ENCODE peak calls at places on chromosome 4, in seven cellular contexts. Z is heart right ventricle, T is fibroblast of the aortic adventitia, J is tibial artery, W is OCI-LY7, A is HepG2, K is progenitor cell of endocrine pancreas. O is an unnamed sample.
A peak's percentile ranks its signal among the peaks of the same experiment; 100 is the strongest.

GRCh38 chr4:32645653-32646052 is 1925.5 kb downstream of the PCDH7 start:
- DNase-seq in J (no peak), K (no peak), W (peak; percentile 41), T (no peak), Z (no peak), A (no peak), O (no peak)

GRCh38 chr4:127400736-127401346 is 231.9 kb upstream of the INTU start:
- DNase-seq in A (peak; percentile 66), K (peak; percentile 35), W (peak; percentile 60), Z (peak; percentile 47), J (peak; percentile 47), T (peak; percentile 85), O (peak; percentile 75)

GRCh38 chr4:109672173-109672572 is 31.1 kb downstream of the CASP6 start:
- DNase-seq in A (no peak), J (no peak), W (no peak), T (no peak), K (no peak), Z (no peak), O (no peak)

GRCh38 chr4:154822775-154823174 is 41.7 kb downstream of the RBM46 start:
- DNase-seq in K (no peak), Z (no peak), A (no peak), T (peak; percentile 87), W (no peak), J (no peak), O (no peak)

GRCh38 chr4:28886934-28887333 is 1833.2 kb upstream of the PCDH7 start:
- DNase-seq in K (no peak), T (peak; percentile 87), Z (no peak), J (no peak), W (no peak), A (no peak), O (no peak)

GRCh38 chr4:147492761-147493160 is 11.9 kb downstream of the EDNRA start:
- DNase-seq in W (no peak), K (no peak), Z (peak; percentile 80), J (peak; percentile 45), A (no peak), T (peak; percentile 67), O (peak; percentile 77)

GRCh38 chr4:112973897-112974296 is 75.6 kb upstream of the ANK2 start:
- DNase-seq in Z (no peak), W (no peak), T (no peak), K (no peak), J (no peak), A (no peak), O (no peak)

GRCh38 chr4:2408401-2408958 is 10.0 kb downstream of the ZFYVE28 start:
- DNase-seq in J (no peak), K (no peak), W (peak; percentile 47), A (no peak), Z (no peak), T (no peak), O (peak; percentile 37)

GRCh38 chr4:139955600-139955999 is 198.4 kb downstream of the MAML3 start:
- DNase-seq in T (no peak), K (no peak), J (no peak), Z (no peak), W (no peak), A (no peak), O (no peak)

GRCh38 chr4:102299708-102300107 is 45.6 kb downstream of the SLC39A8 start:
- DNase-seq in K (peak; percentile 13), J (no peak), A (peak; percentile 21), T (peak; percentile 76), Z (peak; percentile 6), W (peak; percentile 56), O (peak; percentile 67)

GRCh38 chr4:94588900-94589693 is 137.4 kb downstream of the PDLIM5 start:
- DNase-seq in K (no peak), A (no peak), J (no peak), W (no peak), Z (no peak), T (peak; percentile 48), O (no peak)

GRCh38 chr4:10006604-10007435 is 14.5 kb downstream of the SLC2A9 start:
- DNase-seq in W (no peak), J (peak; percentile 38), Z (no peak), K (no peak), A (peak; percentile 83), T (peak; percentile 15), O (peak; percentile 70)

GRCh38 chr4:145183023-145183422 is 2.6 kb upstream of the OTUD4 start:
- DNase-seq in J (no peak), W (no peak), Z (no peak), K (no peak), T (peak; percentile 36), A (no peak), O (no peak)

GRCh38 chr4:133154725-133155124 is 5.6 kb downstream of the PCDH10 start:
- DNase-seq in J (no peak), Z (no peak), A (peak; percentile 4), K (no peak), W (peak; percentile 2), T (peak; percentile 62), O (peak; percentile 10)

GRCh38 chr4:73600917-73601316 is 19.3 kb downstream of the RASSF6 start:
- DNase-seq in A (no peak), K (no peak), J (no peak), T (peak; percentile 51), W (no peak), Z (no peak), O (no peak)

GRCh38 chr4:139279723-139280620 is at the start of gene MGARP:
- DNase-seq in T (no peak), A (no peak), J (peak; percentile 22), Z (no peak), W (no peak), K (peak; percentile 11), O (peak; percentile 17)

GRCh38 chr4:53547983-53548382 is 43.3 kb downstream of the LNX1 start:
- DNase-seq in A (no peak), T (peak; percentile 72), Z (no peak), W (no peak), J (no peak), K (no peak), O (no peak)

GRCh38 chr4:156892695-156893211 is 78.8 kb downstream of the PDGFC start:
- DNase-seq in J (no peak), W (no peak), A (no peak), K (no peak), T (no peak), Z (no peak), O (no peak)

GRCh38 chr4:182111586-182111985 is 131.6 kb upstream of the TENM3 start:
- DNase-seq in T (no peak), A (no peak), W (no peak), J (no peak), Z (no peak), K (no peak), O (no peak)

GRCh38 chr4:43337707-43338106 is 445.2 kb downstream of the GRXCR1 start:
- DNase-seq in T (peak; percentile 56), J (no peak), W (no peak), Z (no peak), A (no peak), K (no peak), O (no peak)

GRCh38 chr4:81257841-81258240 is 42.8 kb upstream of the PRKG2 start:
- DNase-seq in Z (no peak), W (no peak), A (no peak), T (no peak), J (no peak), K (no peak), O (no peak)

GRCh38 chr4:81256059-81256635 is 41.1 kb upstream of the PRKG2 start:
- DNase-seq in J (no peak), W (no peak), K (no peak), Z (no peak), T (no peak), A (no peak), O (no peak)

GRCh38 chr4:81257021-81257420 is 42.0 kb upstream of the PRKG2 start:
- DNase-seq in Z (no peak), J (no peak), A (no peak), W (no peak), K (no peak), T (peak; percentile 87), O (no peak)

GRCh38 chr4:81259151-81259550 is 44.1 kb upstream of the PRKG2 start:
- DNase-seq in W (no peak), Z (no peak), J (no peak), K (no peak), T (no peak), A (no peak), O (no peak)

DNA sequence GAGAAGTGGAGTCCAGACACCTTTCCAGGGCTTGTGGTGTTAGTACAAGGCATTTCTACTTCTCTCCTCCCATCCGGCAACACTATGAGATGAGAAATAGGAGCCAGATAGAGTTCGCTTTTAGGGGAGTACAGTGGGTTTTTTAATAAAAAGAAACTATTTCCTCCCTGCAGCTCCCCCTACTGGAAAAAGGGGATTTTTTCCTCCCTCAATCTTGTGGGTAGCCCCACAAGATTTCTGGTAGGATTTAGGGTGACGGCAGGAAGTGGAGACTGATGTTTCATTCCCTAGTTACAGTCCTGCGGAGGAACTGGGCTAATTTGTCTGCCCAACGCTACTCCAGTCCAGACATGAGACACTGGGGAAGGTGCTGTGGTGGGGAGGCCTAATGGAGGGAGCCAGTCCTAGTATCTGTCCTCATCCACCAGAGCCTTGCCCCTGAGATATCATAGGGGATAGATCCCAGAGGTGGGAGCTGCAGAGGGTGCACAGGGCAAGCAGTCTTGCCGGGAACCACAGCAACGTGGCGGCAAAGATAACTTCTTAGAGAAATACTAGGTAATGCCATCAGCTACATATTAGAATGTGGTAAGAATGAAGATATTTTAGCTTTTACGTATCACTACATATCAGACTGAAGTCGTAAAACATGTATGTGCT is 45.6 kb upstream of the PRKG2 start:
- DNase-seq in A (no peak), K (no peak), Z (no peak), W (peak; percentile 37), T (peak; percentile 8), J (no peak), O (no peak)
- TF ChIP-seq CTCF in A (no peak), K (peak; percentile 36), Z (no peak), W (peak; percentile 78), T (peak; percentile 34), J (no peak), O (peak; percentile 26)

GRCh38 chr4:74805601-74806000 is 11.3 kb upstream of the BTC start:
- DNase-seq in J (no peak), A (peak; percentile 45), K (no peak), T (peak; percentile 58), W (no peak), Z (no peak), O (no peak)
- TF ChIP-seq CTCF in J (no peak), A (no peak), K (no peak), T (no peak), W (no peak), Z (no peak), O (no peak)

GRCh38 chr4:105042451-105042850 is 104.2 kb upstream of the TET2 start:
- DNase-seq in K (no peak), A (no peak), T (no peak), Z (no peak), W (no peak), J (no peak), O (no peak)

GRCh38 chr4:105036991-105037390 is 109.7 kb upstream of the TET2 start:
- DNase-seq in A (no peak), W (no peak), K (no peak), T (no peak), J (no peak), Z (no peak), O (no peak)
- TF ChIP-seq CTCF in A (no peak), W (no peak), K (no peak), T (no peak), J (no peak), Z (no peak), O (no peak)

DNA sequence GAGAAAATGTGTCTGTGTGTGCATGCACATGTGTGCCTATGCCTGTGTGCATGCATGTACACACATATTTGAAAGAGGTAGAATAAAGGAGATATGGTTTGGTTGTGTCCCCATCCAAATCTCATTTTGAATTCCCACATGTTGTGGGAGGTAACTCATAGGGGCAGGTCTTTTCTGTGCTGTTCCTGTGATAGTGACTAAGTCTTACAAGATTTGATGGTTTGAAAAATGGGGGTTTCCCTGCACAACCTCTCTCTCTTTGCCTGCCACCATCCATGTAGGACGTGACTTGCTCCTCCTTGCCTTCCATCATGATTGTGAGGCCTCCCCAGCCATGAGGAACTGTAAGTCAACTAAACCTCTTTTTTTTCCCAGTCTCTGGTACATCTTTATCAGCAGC is 87.2 kb downstream of the PRDM5 start:
- DNase-seq in A (no peak), Z (no peak), T (no peak), J (no peak), W (no peak), K (no peak), O (no peak)
- TF ChIP-seq CTCF in A (no peak), Z (no peak), T (no peak), J (no peak), W (no peak), K (no peak), O (no peak)